ENCODE peak calls at places on chromosome 5, in six cellular contexts. One of them, this sample, is unnamed.
A peak's percentile ranks its signal among the peaks of the same experiment; 100 is the strongest.

GRCh38 chr5:41181691-41182564 is 31.4 kb downstream of the C6 start:
- DNase-seq in SK-N-SH: no peak
- DNase-seq in GM12878: no peak
- DNase-seq in GM12891: no peak
- DNase-seq in HepG2: peak; percentile 6
- DNase-seq in K562: no peak
- DNase-seq in this sample: no peak

GRCh38 chr5:371811-372555 is 50.5 kb downstream of the AHRR start:
- DNase-seq in SK-N-SH: peak; percentile 26
- DNase-seq in GM12878: no peak
- DNase-seq in GM12891: no peak
- DNase-seq in HepG2: no peak
- DNase-seq in K562: no peak
- DNase-seq in this sample: no peak

GRCh38 chr5:127912411-127912810 is 171.2 kb upstream of the SLC12A2 start:
- DNase-seq in SK-N-SH: no peak
- DNase-seq in GM12878: no peak
- DNase-seq in GM12891: no peak
- DNase-seq in HepG2: no peak
- DNase-seq in K562: no peak
- DNase-seq in this sample: no peak

GRCh38 chr5:81942746-81943145 is 29.1 kb upstream of the ATG10 start:
- DNase-seq in SK-N-SH: no peak
- DNase-seq in GM12878: no peak
- DNase-seq in GM12891: no peak
- DNase-seq in HepG2: no peak
- DNase-seq in K562: no peak
- DNase-seq in this sample: no peak

GRCh38 chr5:140570488-140570887 is 5.9 kb downstream of the SLC35A4 start:
- DNase-seq in SK-N-SH: no peak
- DNase-seq in GM12878: no peak
- DNase-seq in GM12891: no peak
- DNase-seq in HepG2: no peak
- DNase-seq in K562: no peak
- DNase-seq in this sample: no peak

GRCh38 chr5:156971848-156972525 is 9.0 kb upstream of the TIMD4 start:
- DNase-seq in SK-N-SH: no peak
- DNase-seq in GM12878: no peak
- DNase-seq in GM12891: no peak
- DNase-seq in HepG2: no peak
- DNase-seq in K562: no peak
- DNase-seq in this sample: no peak

GRCh38 chr5:38938424-38938823 is 92.6 kb downstream of the OSMR start:
- DNase-seq in SK-N-SH: no peak
- DNase-seq in GM12878: no peak
- DNase-seq in GM12891: no peak
- DNase-seq in HepG2: no peak
- DNase-seq in K562: no peak
- DNase-seq in this sample: no peak

GRCh38 chr5:77358566-77359205 is 133.4 kb downstream of the WDR41 start:
- DNase-seq in SK-N-SH: no peak
- DNase-seq in GM12878: no peak
- DNase-seq in GM12891: no peak
- DNase-seq in HepG2: no peak
- DNase-seq in K562: no peak
- DNase-seq in this sample: no peak

GRCh38 chr5:54794437-54794970 is 190.9 kb downstream of the ESM1 start:
- DNase-seq in SK-N-SH: no peak
- DNase-seq in GM12878: no peak
- DNase-seq in GM12891: no peak
- DNase-seq in HepG2: no peak
- DNase-seq in K562: no peak
- DNase-seq in this sample: no peak

GRCh38 chr5:181037365-181037861 is 2.7 kb upstream of the BTNL9 start:
- DNase-seq in SK-N-SH: no peak
- DNase-seq in GM12878: no peak
- DNase-seq in GM12891: no peak
- DNase-seq in HepG2: no peak
- DNase-seq in K562: peak; percentile 76
- DNase-seq in this sample: no peak

GRCh38 chr5:62214701-62215100 is 91.3 kb upstream of the KIF2A start:
- DNase-seq in SK-N-SH: no peak
- DNase-seq in GM12878: no peak
- DNase-seq in GM12891: no peak
- DNase-seq in HepG2: no peak
- DNase-seq in K562: no peak
- DNase-seq in this sample: no peak

GRCh38 chr5:157303667-157304327 is 37.9 kb downstream of the CYFIP2 start:
- DNase-seq in SK-N-SH: no peak
- DNase-seq in GM12878: no peak
- DNase-seq in GM12891: no peak
- DNase-seq in HepG2: no peak
- DNase-seq in K562: peak; percentile 39
- DNase-seq in this sample: no peak

GRCh38 chr5:114101153-114101552 is 260.7 kb upstream of the KCNN2 start:
- DNase-seq in SK-N-SH: peak; percentile 12
- DNase-seq in GM12878: no peak
- DNase-seq in GM12891: no peak
- DNase-seq in HepG2: peak; percentile 15
- DNase-seq in K562: peak; percentile 16
- DNase-seq in this sample: no peak

GRCh38 chr5:177987326-177987725 is 8.7 kb downstream of the PROP1 start:
- DNase-seq in SK-N-SH: no peak
- DNase-seq in GM12878: no peak
- DNase-seq in GM12891: no peak
- DNase-seq in HepG2: no peak
- DNase-seq in K562: no peak
- DNase-seq in this sample: no peak

GRCh38 chr5:172282277-172283019 is 1.1 kb downstream of the UBTD2 start:
- DNase-seq in SK-N-SH: no peak
- DNase-seq in GM12878: no peak
- DNase-seq in GM12891: no peak
- DNase-seq in HepG2: no peak
- DNase-seq in K562: no peak
- DNase-seq in this sample: no peak

GRCh38 chr5:93273176-93273575 is 307.8 kb downstream of the NR2F1-AS1 start:
- DNase-seq in SK-N-SH: no peak
- DNase-seq in GM12878: no peak
- DNase-seq in GM12891: no peak
- DNase-seq in HepG2: no peak
- DNase-seq in K562: no peak
- DNase-seq in this sample: no peak

GRCh38 chr5:168818586-168818985 is 239.4 kb upstream of the PANK3 start:
- DNase-seq in SK-N-SH: no peak
- DNase-seq in GM12878: no peak
- DNase-seq in GM12891: no peak
- DNase-seq in HepG2: no peak
- DNase-seq in K562: no peak
- DNase-seq in this sample: no peak

GRCh38 chr5:32583582-32584232 is 1.6 kb upstream of the SUB1 start:
- DNase-seq in SK-N-SH: no peak
- DNase-seq in GM12878: peak; percentile 97
- DNase-seq in GM12891: peak; percentile 39
- DNase-seq in HepG2: no peak
- DNase-seq in K562: no peak
- DNase-seq in this sample: no peak

GRCh38 chr5:153991168-153991567 is 47.5 kb downstream of the FAM114A2 start:
- DNase-seq in SK-N-SH: no peak
- DNase-seq in GM12878: no peak
- DNase-seq in GM12891: no peak
- DNase-seq in HepG2: no peak
- DNase-seq in K562: no peak
- DNase-seq in this sample: no peak

GRCh38 chr5:91079037-91079436 is 304.1 kb downstream of the ARRDC3 start:
- DNase-seq in SK-N-SH: no peak
- DNase-seq in GM12878: peak; percentile 20
- DNase-seq in GM12891: no peak
- DNase-seq in HepG2: no peak
- DNase-seq in K562: no peak
- DNase-seq in this sample: no peak

GRCh38 chr5:172999351-172999973 is 15.9 kb downstream of the ATP6V0E1 start:
- DNase-seq in SK-N-SH: no peak
- DNase-seq in GM12878: no peak
- DNase-seq in GM12891: no peak
- DNase-seq in HepG2: no peak
- DNase-seq in K562: no peak
- DNase-seq in this sample: no peak

GRCh38 chr5:115873392-115873791 is 31.7 kb downstream of the AP3S1 start:
- DNase-seq in SK-N-SH: no peak
- DNase-seq in GM12878: no peak
- DNase-seq in GM12891: no peak
- DNase-seq in HepG2: no peak
- DNase-seq in K562: no peak
- DNase-seq in this sample: no peak

GRCh38 chr5:134371834-134372340 is 518 bp downstream of the UBE2B start:
- DNase-seq in SK-N-SH: peak; percentile 63
- DNase-seq in GM12878: no peak
- DNase-seq in GM12891: peak; percentile 21
- DNase-seq in HepG2: peak; percentile 56
- DNase-seq in K562: peak; percentile 76
- DNase-seq in this sample: peak; percentile 13
- TF ChIP-seq TAF1 in SK-N-SH: peak; percentile 33
- TF ChIP-seq TAF1 in GM12878: no peak
- TF ChIP-seq TAF1 in GM12891: no peak
- TF ChIP-seq TAF1 in HepG2: peak; percentile 44
- TF ChIP-seq TAF1 in K562: no peak
- TF ChIP-seq TAF1 in this sample: no peak

DNA sequence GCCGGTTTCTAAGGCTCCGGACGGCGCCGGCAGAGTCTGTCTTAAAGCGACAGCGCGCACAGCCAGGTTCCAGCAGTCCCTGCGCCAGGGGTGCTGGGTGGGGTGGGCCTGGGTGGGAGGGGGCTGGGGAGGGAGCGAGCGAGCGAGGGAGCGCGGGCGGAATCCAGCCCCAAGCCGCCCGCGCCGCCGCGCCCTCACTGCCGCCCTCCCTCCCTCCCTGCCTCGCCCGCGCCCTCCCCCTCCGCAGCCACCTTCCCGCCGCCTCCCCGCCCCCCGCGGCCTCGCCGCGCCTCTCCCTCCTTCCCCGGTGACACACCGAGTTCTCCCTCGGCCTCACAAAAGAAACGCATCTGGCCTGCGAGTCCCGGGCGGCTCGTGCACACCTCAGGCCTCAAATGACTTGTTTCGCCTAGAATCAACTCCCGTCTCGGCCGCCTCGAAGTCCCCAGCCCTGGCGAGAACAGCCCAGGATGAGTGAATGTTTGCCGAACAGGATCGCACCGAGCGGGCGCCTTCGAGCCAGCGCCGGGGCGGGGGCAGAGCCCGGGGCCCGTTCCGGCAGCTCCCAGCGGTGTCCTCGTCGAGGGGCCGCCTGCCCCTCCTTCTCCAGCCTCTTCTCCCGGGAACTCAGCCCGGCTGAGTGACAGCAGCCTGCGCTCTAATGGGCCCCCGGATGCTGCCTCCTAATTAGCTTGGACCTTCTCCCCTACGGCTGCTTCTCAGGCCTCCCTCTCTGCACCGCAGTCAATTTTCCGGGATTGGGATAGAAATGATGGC is at the start of gene PITX1:
- DNase-seq in SK-N-SH: peak; percentile 70
- DNase-seq in GM12878: no peak
- DNase-seq in GM12891: no peak
- DNase-seq in HepG2: peak; percentile 52
- DNase-seq in K562: peak; percentile 95
- DNase-seq in this sample: no peak
- TF ChIP-seq TAF1 in SK-N-SH: no peak
- TF ChIP-seq TAF1 in GM12878: no peak
- TF ChIP-seq TAF1 in GM12891: no peak
- TF ChIP-seq TAF1 in HepG2: peak; percentile 65
- TF ChIP-seq TAF1 in K562: peak; percentile 71
- TF ChIP-seq TAF1 in this sample: no peak

DNA sequence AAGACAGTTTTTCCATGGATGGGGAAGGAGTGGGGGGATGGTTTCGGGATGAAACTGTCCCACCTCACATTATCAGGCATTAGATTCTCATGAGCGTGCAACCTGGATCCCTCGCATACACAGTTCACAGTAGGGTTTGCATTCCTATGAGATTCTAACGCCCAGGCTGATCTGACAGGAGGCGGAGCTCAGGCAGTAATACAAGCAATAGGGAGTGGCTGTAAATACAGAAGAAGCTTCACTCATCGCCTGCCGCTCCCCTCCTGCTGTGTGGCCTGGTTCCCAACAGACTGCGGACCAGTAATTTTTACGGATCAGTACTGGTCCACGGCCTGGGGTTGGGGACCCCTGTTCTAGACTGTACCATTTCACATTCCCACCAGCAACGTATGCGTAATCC is 68.3 kb upstream of the OTULINL start:
- DNase-seq in SK-N-SH: no peak
- DNase-seq in GM12878: no peak
- DNase-seq in GM12891: no peak
- DNase-seq in HepG2: no peak
- DNase-seq in K562: no peak
- DNase-seq in this sample: no peak
- TF ChIP-seq TAF1 in SK-N-SH: no peak
- TF ChIP-seq TAF1 in GM12878: no peak
- TF ChIP-seq TAF1 in GM12891: no peak
- TF ChIP-seq TAF1 in HepG2: no peak
- TF ChIP-seq TAF1 in K562: no peak
- TF ChIP-seq TAF1 in this sample: no peak

DNA sequence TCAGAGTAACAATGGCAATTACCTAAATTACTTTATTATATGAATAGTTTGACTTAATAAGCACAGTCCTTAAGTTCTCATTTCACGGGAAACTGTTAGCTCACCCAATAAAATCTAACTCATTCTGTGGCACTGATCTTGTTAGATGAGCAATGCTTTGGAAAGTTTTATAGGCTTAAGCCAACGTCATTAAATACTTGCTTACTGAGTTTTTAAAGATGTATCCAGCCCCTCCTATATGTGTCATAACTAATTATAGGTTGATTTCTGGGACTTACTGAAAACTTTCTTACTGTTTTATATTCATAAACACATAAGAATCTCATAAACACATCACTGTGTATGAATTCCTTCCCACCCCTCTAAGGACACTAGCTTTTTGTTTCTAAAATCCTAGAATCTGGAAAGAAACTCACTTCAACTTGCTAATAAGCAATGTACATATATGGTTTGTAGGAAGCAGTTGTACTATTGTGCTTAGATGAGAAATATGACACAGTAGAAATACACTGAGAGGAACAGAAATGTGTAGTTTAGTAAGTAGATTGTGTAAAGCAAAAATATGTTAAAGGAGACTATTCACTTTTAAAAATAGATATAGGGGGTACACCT is 14.1 kb upstream of the MARCOL start:
- DNase-seq in SK-N-SH: no peak
- DNase-seq in GM12878: no peak
- DNase-seq in GM12891: no peak
- DNase-seq in HepG2: no peak
- DNase-seq in K562: no peak
- DNase-seq in this sample: no peak
- TF ChIP-seq TAF1 in SK-N-SH: no peak
- TF ChIP-seq TAF1 in GM12878: no peak
- TF ChIP-seq TAF1 in GM12891: no peak
- TF ChIP-seq TAF1 in HepG2: no peak
- TF ChIP-seq TAF1 in K562: no peak
- TF ChIP-seq TAF1 in this sample: no peak

DNA sequence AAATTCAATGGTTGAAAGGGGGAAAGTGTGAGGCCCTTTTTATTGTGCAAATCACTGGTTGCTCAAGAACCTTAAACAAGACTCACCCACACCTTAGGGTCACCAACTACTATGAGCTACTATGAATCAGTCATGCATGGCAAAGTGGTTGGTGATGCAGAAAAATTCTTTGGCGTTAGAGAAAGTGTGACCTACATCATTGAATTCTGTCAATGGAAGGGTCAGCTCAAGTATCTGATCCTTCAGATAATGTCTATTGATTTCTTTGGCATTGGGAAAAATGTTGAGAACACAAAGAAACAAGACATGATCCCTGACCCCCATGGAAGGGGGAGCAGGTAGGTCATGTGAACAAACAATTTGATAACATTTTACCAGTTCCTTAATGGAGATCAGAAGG is 149.6 kb upstream of the ADCY2 start:
- DNase-seq in SK-N-SH: no peak
- DNase-seq in GM12878: no peak
- DNase-seq in GM12891: no peak
- DNase-seq in HepG2: no peak
- DNase-seq in K562: no peak
- DNase-seq in this sample: no peak
- TF ChIP-seq TAF1 in SK-N-SH: no peak
- TF ChIP-seq TAF1 in GM12878: no peak
- TF ChIP-seq TAF1 in GM12891: no peak
- TF ChIP-seq TAF1 in HepG2: no peak
- TF ChIP-seq TAF1 in K562: no peak
- TF ChIP-seq TAF1 in this sample: no peak

This sample was measured in GM12892.